ENCODE peak calls at places on chromosomes 13 and 19, in six cellular contexts. One of them, this sample, is unnamed.

GRCh38 chr19:19098084-19098702 is 34.4 kb downstream of the SLC25A42 start:
- DNase-seq in tibial artery: no peak
- DNase-seq in H1: no peak
- DNase-seq in RWPE1: no peak
- DNase-seq in SJSA1: no peak
- DNase-seq in substantia nigra: no peak
- DNase-seq in this sample: no peak

GRCh38 chr13:22176968-22177545 is 506.2 kb downstream of the FGF9 start:
- DNase-seq in tibial artery: no peak
- DNase-seq in H1: no peak
- DNase-seq in RWPE1: no peak
- DNase-seq in SJSA1: no peak
- DNase-seq in substantia nigra: no peak
- DNase-seq in this sample: no peak

GRCh38 chr13:111429064-111429558 is 108.7 kb downstream of the TEX29 start:
- DNase-seq in tibial artery: no peak
- DNase-seq in H1: no peak
- DNase-seq in RWPE1: peak; percentile 39
- DNase-seq in SJSA1: peak; percentile 48
- DNase-seq in substantia nigra: no peak
- DNase-seq in this sample: no peak

GRCh38 chr13:41614671-41615519 is 157.5 kb downstream of the RGCC start:
- DNase-seq in tibial artery: no peak
- DNase-seq in H1: no peak
- DNase-seq in RWPE1: no peak
- DNase-seq in SJSA1: no peak
- DNase-seq in substantia nigra: no peak
- DNase-seq in this sample: no peak

GRCh38 chr13:110274687-110275086 is 32.3 kb downstream of the COL4A1 start:
- DNase-seq in tibial artery: no peak
- DNase-seq in H1: no peak
- DNase-seq in RWPE1: no peak
- DNase-seq in SJSA1: no peak
- DNase-seq in substantia nigra: no peak
- DNase-seq in this sample: no peak

GRCh38 chr13:110807546-110807945 is 94.0 kb downstream of the ING1 start:
- DNase-seq in tibial artery: peak; percentile 38
- DNase-seq in H1: no peak
- DNase-seq in RWPE1: no peak
- DNase-seq in SJSA1: no peak
- DNase-seq in substantia nigra: no peak
- DNase-seq in this sample: no peak

GRCh38 chr19:1754651-1755466 is 1.6 kb downstream of the ONECUT3 start:
- DNase-seq in tibial artery: no peak
- DNase-seq in H1: no peak
- DNase-seq in RWPE1: no peak
- DNase-seq in SJSA1: no peak
- DNase-seq in substantia nigra: no peak
- DNase-seq in this sample: no peak

GRCh38 chr19:18847516-18848463 is 16.0 kb downstream of the UPF1 start:
- DNase-seq in tibial artery: no peak
- DNase-seq in H1: no peak
- DNase-seq in RWPE1: no peak
- DNase-seq in SJSA1: no peak
- DNase-seq in substantia nigra: no peak
- DNase-seq in this sample: no peak

GRCh38 chr13:110911880-110912279 is 3.0 kb downstream of the ANKRD10 start:
- DNase-seq in tibial artery: no peak
- DNase-seq in H1: no peak
- DNase-seq in RWPE1: peak; percentile 37
- DNase-seq in SJSA1: no peak
- DNase-seq in substantia nigra: no peak
- DNase-seq in this sample: no peak

GRCh38 chr19:46828484-46828883 is 22.2 kb downstream of the AP2S1 start:
- DNase-seq in tibial artery: no peak
- DNase-seq in H1: no peak
- DNase-seq in RWPE1: no peak
- DNase-seq in SJSA1: no peak
- DNase-seq in substantia nigra: no peak
- DNase-seq in this sample: no peak

GRCh38 chr19:33408538-33408937 is 35.0 kb downstream of the CEBPG start:
- DNase-seq in tibial artery: no peak
- DNase-seq in H1: no peak
- DNase-seq in RWPE1: no peak
- DNase-seq in SJSA1: no peak
- DNase-seq in substantia nigra: no peak
- DNase-seq in this sample: no peak

GRCh38 chr19:16330368-16330801 is 5.8 kb downstream of the KLF2 start:
- DNase-seq in tibial artery: peak; percentile 82
- DNase-seq in H1: no peak
- DNase-seq in RWPE1: peak; percentile 96
- DNase-seq in SJSA1: peak; percentile 92
- DNase-seq in substantia nigra: no peak
- DNase-seq in this sample: peak; percentile 63

GRCh38 chr13:91136806-91137205 is 210.7 kb upstream of the MIR17HG start:
- DNase-seq in tibial artery: no peak
- DNase-seq in H1: no peak
- DNase-seq in RWPE1: no peak
- DNase-seq in SJSA1: no peak
- DNase-seq in substantia nigra: no peak
- DNase-seq in this sample: no peak

GRCh38 chr13:46124531-46124966 is 19.7 kb upstream of the CPB2 start:
- DNase-seq in tibial artery: no peak
- DNase-seq in H1: no peak
- DNase-seq in RWPE1: no peak
- DNase-seq in SJSA1: no peak
- DNase-seq in substantia nigra: no peak
- DNase-seq in this sample: no peak

GRCh38 chr19:47226426-47227346 is 4.3 kb downstream of the BBC3 start:
- DNase-seq in tibial artery: peak; percentile 93
- DNase-seq in H1: no peak
- DNase-seq in RWPE1: peak; percentile 31
- DNase-seq in SJSA1: peak; percentile 78
- DNase-seq in substantia nigra: peak; percentile 17
- DNase-seq in this sample: peak; percentile 89

GRCh38 chr13:55106509-55106908 is 2034.2 kb upstream of the PRR20A start:
- DNase-seq in tibial artery: no peak
- DNase-seq in H1: no peak
- DNase-seq in RWPE1: no peak
- DNase-seq in SJSA1: no peak
- DNase-seq in substantia nigra: no peak
- DNase-seq in this sample: no peak
- H3K27ac ChIP-seq in tibial artery: no peak overlapping the region
- H3K27ac ChIP-seq in H1: no peak overlapping the region
- H3K27ac ChIP-seq in RWPE1: no peak overlapping the region
- H3K27ac ChIP-seq in SJSA1: no peak overlapping the region
- H3K27ac ChIP-seq in substantia nigra: no peak overlapping the region
- H3K27ac ChIP-seq in this sample: no peak overlapping the region

GRCh38 chr13:97321101-97321500 is 99.0 kb downstream of the MBNL2 start:
- DNase-seq in tibial artery: no peak
- DNase-seq in H1: no peak
- DNase-seq in RWPE1: no peak
- DNase-seq in SJSA1: no peak
- DNase-seq in substantia nigra: no peak
- DNase-seq in this sample: no peak

GRCh38 chr13:97319088-97319487 is 97.0 kb downstream of the MBNL2 start:
- DNase-seq in tibial artery: no peak
- DNase-seq in H1: no peak
- DNase-seq in RWPE1: no peak
- DNase-seq in SJSA1: no peak
- DNase-seq in substantia nigra: no peak
- DNase-seq in this sample: peak; percentile 25

GRCh38 chr13:97322740-97323342 is 100.7 kb downstream of the MBNL2 start:
- DNase-seq in tibial artery: no peak
- DNase-seq in H1: no peak
- DNase-seq in RWPE1: no peak
- DNase-seq in SJSA1: no peak
- DNase-seq in substantia nigra: no peak
- DNase-seq in this sample: no peak

GRCh38 chr13:97324115-97324514 is 102.0 kb downstream of the MBNL2 start:
- DNase-seq in tibial artery: no peak
- DNase-seq in H1: no peak
- DNase-seq in RWPE1: no peak
- DNase-seq in SJSA1: no peak
- DNase-seq in substantia nigra: no peak
- DNase-seq in this sample: no peak

GRCh38 chr13:97321616-97322321 is 99.6 kb downstream of the MBNL2 start:
- DNase-seq in tibial artery: no peak
- DNase-seq in H1: no peak
- DNase-seq in RWPE1: no peak
- DNase-seq in SJSA1: no peak
- DNase-seq in substantia nigra: no peak
- DNase-seq in this sample: no peak
- H3K27ac ChIP-seq in tibial artery: no peak overlapping the region
- H3K27ac ChIP-seq in H1: no peak overlapping the region
- H3K27ac ChIP-seq in RWPE1: no peak overlapping the region
- H3K27ac ChIP-seq in SJSA1: no peak overlapping the region
- H3K27ac ChIP-seq in substantia nigra: peak overlapping the region; percentile 6
- H3K27ac ChIP-seq in this sample: peak overlapping the region; percentile 72

DNA sequence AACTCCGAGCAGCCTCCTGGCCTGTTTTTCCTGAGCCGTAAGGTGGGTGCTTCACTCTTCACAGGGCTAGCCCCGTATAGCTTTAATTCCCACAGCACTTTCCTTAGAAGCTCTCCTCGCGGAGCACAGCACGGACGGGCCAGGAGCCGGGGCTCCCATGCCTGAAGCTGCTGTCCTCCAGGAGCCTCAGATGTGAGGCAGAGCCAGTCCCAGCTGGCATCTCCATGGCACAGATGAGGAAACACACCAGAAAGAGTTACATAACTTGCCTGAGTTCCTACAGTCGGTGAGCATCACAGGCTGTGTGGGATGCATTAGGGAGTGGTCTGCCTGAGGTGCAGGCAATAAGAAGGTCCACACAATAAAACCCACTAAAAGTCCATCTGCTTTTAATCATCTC is 118.5 kb downstream of the ATP8A2 start:
- DNase-seq in tibial artery: no peak
- DNase-seq in H1: no peak
- DNase-seq in RWPE1: no peak
- DNase-seq in SJSA1: no peak
- DNase-seq in substantia nigra: no peak
- DNase-seq in this sample: no peak
- H3K27ac ChIP-seq in tibial artery: no peak overlapping the region
- H3K27ac ChIP-seq in H1: no peak overlapping the region
- H3K27ac ChIP-seq in RWPE1: no peak overlapping the region
- H3K27ac ChIP-seq in SJSA1: no peak overlapping the region
- H3K27ac ChIP-seq in substantia nigra: no peak overlapping the region
- H3K27ac ChIP-seq in this sample: no peak overlapping the region

GRCh38 chr19:11261902-11262839 is at the start of gene DOCK6:
- DNase-seq in tibial artery: no peak
- DNase-seq in H1: no peak
- DNase-seq in RWPE1: no peak
- DNase-seq in SJSA1: no peak
- DNase-seq in substantia nigra: no peak
- DNase-seq in this sample: peak; percentile 49

GRCh38 chr19:11261431-11261901 is 858 bp downstream of the DOCK6 start:
- DNase-seq in tibial artery: no peak
- DNase-seq in H1: no peak
- DNase-seq in RWPE1: no peak
- DNase-seq in SJSA1: no peak
- DNase-seq in substantia nigra: no peak
- DNase-seq in this sample: no peak

GRCh38 chr19:11257827-11258380 is 4.4 kb downstream of the DOCK6 start:
- DNase-seq in tibial artery: no peak
- DNase-seq in H1: no peak
- DNase-seq in RWPE1: no peak
- DNase-seq in SJSA1: no peak
- DNase-seq in substantia nigra: no peak
- DNase-seq in this sample: no peak

GRCh38 chr19:11263726-11264125 is 1.4 kb upstream of the DOCK6 start:
- DNase-seq in tibial artery: no peak
- DNase-seq in H1: no peak
- DNase-seq in RWPE1: no peak
- DNase-seq in SJSA1: no peak
- DNase-seq in substantia nigra: no peak
- DNase-seq in this sample: no peak

GRCh38 chr19:11260996-11261395 is 1.3 kb downstream of the DOCK6 start:
- DNase-seq in tibial artery: no peak
- DNase-seq in H1: no peak
- DNase-seq in RWPE1: no peak
- DNase-seq in SJSA1: no peak
- DNase-seq in substantia nigra: no peak
- DNase-seq in this sample: no peak
- H3K27ac ChIP-seq in tibial artery: peak overlapping the region; percentile 91
- H3K27ac ChIP-seq in H1: no peak overlapping the region
- H3K27ac ChIP-seq in RWPE1: peak overlapping the region; percentile 95
- H3K27ac ChIP-seq in SJSA1: no peak overlapping the region
- H3K27ac ChIP-seq in substantia nigra: no peak overlapping the region
- H3K27ac ChIP-seq in this sample: peak overlapping the region; percentile 96

DNA sequence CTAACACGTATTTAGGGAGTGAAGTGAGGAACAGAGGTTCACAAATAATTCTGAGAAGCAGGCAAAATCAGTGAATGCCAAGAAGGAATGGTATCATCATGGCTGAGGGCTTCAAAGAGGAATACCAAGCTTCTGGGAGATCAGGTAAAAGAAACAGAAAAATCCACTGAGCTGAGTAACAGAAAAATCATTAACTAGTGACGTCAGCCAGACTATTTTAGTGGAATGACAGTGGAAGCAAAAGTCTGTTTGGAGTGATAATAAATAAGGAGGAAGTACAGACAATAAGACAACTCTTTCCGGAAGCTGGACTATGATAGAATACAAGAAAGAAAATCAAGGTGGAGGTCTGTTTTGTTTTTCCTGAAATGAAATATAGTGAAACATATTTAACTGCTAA is 83.5 kb downstream of the SACS start:
- DNase-seq in tibial artery: no peak
- DNase-seq in H1: no peak
- DNase-seq in RWPE1: no peak
- DNase-seq in SJSA1: no peak
- DNase-seq in substantia nigra: no peak
- DNase-seq in this sample: no peak
- H3K27ac ChIP-seq in tibial artery: no peak overlapping the region
- H3K27ac ChIP-seq in H1: no peak overlapping the region
- H3K27ac ChIP-seq in RWPE1: no peak overlapping the region
- H3K27ac ChIP-seq in SJSA1: no peak overlapping the region
- H3K27ac ChIP-seq in substantia nigra: no peak overlapping the region
- H3K27ac ChIP-seq in this sample: no peak overlapping the region

GRCh38 chr13:25179810-25180437 is 7.8 kb upstream of the AMER2 start:
- DNase-seq in tibial artery: no peak
- DNase-seq in H1: no peak
- DNase-seq in RWPE1: no peak
- DNase-seq in SJSA1: no peak
- DNase-seq in substantia nigra: no peak
- DNase-seq in this sample: no peak
- H3K27ac ChIP-seq in tibial artery: no peak overlapping the region
- H3K27ac ChIP-seq in H1: no peak overlapping the region
- H3K27ac ChIP-seq in RWPE1: no peak overlapping the region
- H3K27ac ChIP-seq in SJSA1: no peak overlapping the region
- H3K27ac ChIP-seq in substantia nigra: peak overlapping the region; percentile 72
- H3K27ac ChIP-seq in this sample: no peak overlapping the region

This sample was measured in left ventricle myocardium inferior.